ENCODE peak calls at places on chromosomes 2 and 18, in four cellular contexts. G, V, D and O are unnamed samples.

GRCh38 chr2:145682536-145683157 is 1162.7 kb upstream of the ZEB2 start:
- DNase-seq in G (no peak), D (no peak), V (no peak), O (no peak)

GRCh38 chr2:88061295-88061694 is 5.7 kb upstream of the KRCC1 start:
- DNase-seq in G (no peak), D (no peak), V (no peak), O (no peak)

GRCh38 chr2:220334871-220335590 is 707.6 kb downstream of the SLC4A3 start:
- DNase-seq in V (no peak), D (no peak), G (no peak), O (no peak)

GRCh38 chr18:49638209-49638785 is 76.4 kb downstream of the LIPG start:
- DNase-seq in G (no peak), V (no peak), D (no peak), O (no peak)

GRCh38 chr2:44480068-44480467 is 118.3 kb downstream of the CAMKMT start:
- DNase-seq in D (no peak), G (no peak), V (no peak), O (no peak)

GRCh38 chr2:36408198-36408703 is 52.7 kb downstream of the CRIM1 start:
- DNase-seq in D (no peak), G (peak), V (no peak), O (no peak)

GRCh38 chr2:220396287-220396686 is 768.9 kb downstream of the SLC4A3 start:
- DNase-seq in G (no peak), D (peak), V (peak), O (no peak)

GRCh38 chr2:232434091-232434490 is 21.9 kb upstream of the ALPI start:
- DNase-seq in G (no peak), V (no peak), D (no peak), O (no peak)

GRCh38 chr2:52510432-52510831 is 1257.2 kb upstream of the CHAC2 start:
- DNase-seq in V (peak), D (no peak), G (no peak), O (no peak)

GRCh38 chr2:71226391-71226964 is 425 bp downstream of the PAIP2B start:
- DNase-seq in G (peak), V (no peak), D (no peak), O (no peak)

GRCh38 chr2:81389203-81389602 is 1084.7 kb upstream of the LRRTM1 start:
- DNase-seq in D (peak), V (no peak), G (no peak), O (no peak)
- TF ChIP-seq CTCF in D (peak), V (peak), G (no peak), O (no peak)

GRCh38 chr2:130341562-130342019 is 1.1 kb upstream of the IMP4 start:
- DNase-seq in V (no peak), D (peak), G (no peak), O (no peak)

GRCh38 chr2:130345091-130345490 is 2.4 kb downstream of the IMP4 start:
- DNase-seq in G (no peak), V (no peak), D (no peak), O (no peak)

GRCh38 chr2:130344578-130344977 is 1.9 kb downstream of the IMP4 start:
- DNase-seq in G (no peak), D (no peak), V (no peak), O (no peak)

GRCh38 chr2:130342020-130342532 is 621 bp upstream of the IMP4 start:
- DNase-seq in D (peak), G (peak), V (peak), O (peak)

DNA sequence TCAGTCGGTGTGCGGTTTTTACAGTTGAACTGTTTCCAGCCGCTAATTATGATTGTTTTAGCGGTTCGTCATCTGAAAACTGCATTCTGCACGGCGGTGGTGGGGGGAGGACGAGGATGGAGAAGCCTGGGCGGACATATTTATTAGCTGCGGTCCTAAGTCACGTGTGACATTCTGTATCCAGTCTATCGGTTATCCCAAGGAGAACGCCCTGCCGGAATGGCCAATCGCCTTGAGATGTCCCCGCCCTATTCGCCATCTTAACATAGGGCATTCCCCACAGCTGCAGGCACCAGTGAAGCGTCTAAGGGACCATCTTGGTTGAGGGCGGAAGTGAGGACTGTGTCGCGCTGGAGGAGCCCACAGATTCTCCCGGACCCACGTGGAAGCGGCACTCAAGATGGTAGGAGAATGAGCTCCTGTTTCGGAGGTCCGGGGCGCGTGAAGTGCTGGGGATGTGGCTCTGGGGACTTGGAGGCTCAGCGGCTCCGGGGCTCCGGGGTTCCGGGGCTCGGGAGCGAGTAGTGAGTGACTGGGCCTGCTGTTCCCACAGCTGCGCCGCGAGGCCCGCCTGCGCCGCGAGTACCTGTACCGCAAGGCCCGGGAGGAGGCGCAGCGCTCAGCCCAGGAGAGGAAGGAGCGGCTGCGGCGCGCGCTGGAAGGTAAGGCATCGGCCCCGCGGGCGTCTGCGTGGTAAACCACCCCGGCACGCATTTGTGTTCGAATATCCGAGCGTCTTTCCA is at the start of gene IMP4:
- DNase-seq in V (peak), G (peak), D (peak), O (peak)
- TF ChIP-seq CTCF in V (peak), G (no peak), D (no peak), O (peak)

GRCh38 chr2:216328347-216328746 is 43.9 kb downstream of the MARCHF4 start:
- DNase-seq in V (no peak), G (no peak), D (peak), O (no peak)
- TF ChIP-seq CTCF in V (peak), G (no peak), D (peak), O (peak)

DNA sequence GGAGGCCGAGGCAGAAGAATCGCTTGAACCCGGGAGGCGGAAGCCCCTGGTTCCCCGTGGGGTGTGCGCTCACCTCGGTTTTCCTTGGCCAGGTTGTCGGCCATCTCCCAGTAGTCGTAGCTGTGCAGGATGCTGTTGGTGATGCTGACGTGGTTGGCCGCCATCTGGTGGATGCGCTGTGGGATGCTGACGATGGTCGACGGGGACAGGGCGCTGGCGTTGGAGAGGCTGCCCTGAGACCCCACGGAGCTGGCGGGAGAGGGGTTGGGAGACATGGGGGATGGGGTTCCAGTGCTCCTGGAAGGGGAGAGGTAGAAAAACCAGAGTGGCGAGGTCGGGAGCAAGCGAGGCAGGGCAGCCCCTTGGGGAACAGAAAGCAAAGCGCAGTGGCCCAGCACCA is 64.4 kb upstream of the REV1 start:
- DNase-seq in V (no peak), D (no peak), G (peak), O (no peak)
- TF ChIP-seq CTCF in V (no peak), D (no peak), G (no peak), O (no peak)

GRCh38 chr2:63018439-63018838 is 32.2 kb upstream of the OTX1 start:
- DNase-seq in D (no peak), V (no peak), G (no peak), O (no peak)

GRCh38 chr2:63029058-63029457 is 21.6 kb upstream of the OTX1 start:
- DNase-seq in D (peak), V (peak), G (no peak), O (no peak)

GRCh38 chr2:63027220-63027619 is 23.4 kb upstream of the OTX1 start:
- DNase-seq in D (no peak), V (no peak), G (no peak), O (no peak)

GRCh38 chr2:63023444-63023843 is 27.2 kb upstream of the OTX1 start:
- DNase-seq in V (peak), D (peak), G (peak), O (no peak)
- TF ChIP-seq CTCF in V (peak), D (peak), G (no peak), O (no peak)